ENCODE peak calls at places on chromosomes 6 and 20, in six cellular contexts. V is HFFc6, W is GM23248, T is tibial nerve, U is T-helper 1 cell, G is skeletal muscle cell. A is an unnamed sample.

GRCh38 chr20:58048096-58048702 is 180.3 kb downstream of the ANKRD60 start:
- DNase-seq in V (peak), W (peak), T (no peak), U (no peak), G (peak), A (no peak)

GRCh38 chr6:27679968-27680694 is 207.2 kb upstream of the ZNF184 start:
- DNase-seq in V (no peak), W (no peak), T (no peak), U (no peak), G (no peak), A (no peak)

GRCh38 chr6:44100088-44100550 is 27.1 kb downstream of the MRPL14 start:
- DNase-seq in V (peak), W (peak), T (no peak), U (no peak), G (no peak), A (no peak)

GRCh38 chr6:163243083-163243482 is 171.4 kb upstream of the QKI start:
- DNase-seq in V (no peak), W (no peak), T (no peak), U (no peak), G (no peak), A (no peak)

GRCh38 chr6:119351005-119351394 is 1.4 kb upstream of the MAN1A1 start:
- DNase-seq in V (peak), W (peak), T (no peak), U (no peak), G (no peak), A (no peak)

GRCh38 chr6:85747654-85748053 is 105.0 kb upstream of the SYNCRIP start:
- DNase-seq in V (peak), W (peak), T (no peak), U (no peak), G (peak), A (peak)

GRCh38 chr20:15582146-15582776 is 991.0 kb downstream of the KIF16B start:
- DNase-seq in V (no peak), W (peak), T (no peak), U (no peak), G (peak), A (peak)

GRCh38 chr6:84284428-84285033 is 57.1 kb upstream of the CEP162 start:
- DNase-seq in V (peak), W (peak), T (no peak), U (no peak), G (no peak), A (no peak)

GRCh38 chr6:4380881-4381281 is 245.5 kb upstream of the ECI2 start:
- DNase-seq in V (no peak), W (no peak), T (no peak), U (no peak), G (no peak), A (no peak)

GRCh38 chr6:12798326-12798725 is 81.8 kb downstream of the PHACTR1 start:
- DNase-seq in V (no peak), W (no peak), T (no peak), U (no peak), G (no peak), A (no peak)

GRCh38 chr6:67642582-67642981 is 992.5 kb upstream of the ADGRB3 start:
- DNase-seq in V (no peak), W (no peak), T (no peak), U (no peak), G (no peak), A (no peak)

GRCh38 chr20:61725966-61726365 is 339.7 kb downstream of the TAF4 start:
- DNase-seq in V (no peak), W (no peak), T (no peak), U (no peak), G (no peak), A (no peak)

GRCh38 chr20:54706581-54706980 is 231.2 kb downstream of the DOK5 start:
- DNase-seq in V (no peak), W (no peak), T (no peak), U (no peak), G (no peak), A (no peak)

GRCh38 chr20:47330933-47331708 is 25.4 kb downstream of the ZMYND8 start:
- DNase-seq in V (peak), W (peak), T (no peak), U (no peak), G (peak), A (no peak)

GRCh38 chr20:61487346-61488022 is 235.4 kb downstream of the CDH4 start:
- DNase-seq in V (no peak), W (no peak), T (peak), U (no peak), G (no peak), A (no peak)

GRCh38 chr6:144555078-144555477 is 269.9 kb downstream of the UTRN start:
- DNase-seq in V (no peak), W (no peak), T (no peak), U (no peak), G (no peak), A (no peak)

GRCh38 chr20:59004763-59005522 is 2.1 kb downstream of the CTSZ start:
- DNase-seq in V (no peak), W (no peak), T (peak), U (peak), G (no peak), A (no peak)

GRCh38 chr6:56370591-56371198 is 123.3 kb upstream of the COL21A1 start:
- DNase-seq in V (peak), W (peak), T (peak), U (no peak), G (peak), A (peak)

GRCh38 chr20:14510341-14510740 is 172.9 kb upstream of the FLRT3 start:
- DNase-seq in V (no peak), W (no peak), T (no peak), U (no peak), G (no peak), A (no peak)

GRCh38 chr6:16228709-16229665 is 9.4 kb upstream of the GMPR start:
- DNase-seq in V (no peak), W (peak), T (no peak), U (no peak), G (no peak), A (no peak)

GRCh38 chr6:15242937-15243614 is 2.8 kb upstream of the JARID2 start:
- DNase-seq in V (no peak), W (no peak), T (no peak), U (no peak), G (no peak), A (no peak)

GRCh38 chr20:46134716-46135115 is 16.6 kb downstream of the CD40 start:
- DNase-seq in V (no peak), W (no peak), T (no peak), U (no peak), G (no peak), A (no peak)

GRCh38 chr6:56144538-56145324 is 102.6 kb downstream of the COL21A1 start:
- DNase-seq in V (peak), W (peak), T (no peak), U (no peak), G (peak), A (no peak)

GRCh38 chr6:34233867-34234266 is 2.8 kb upstream of the HMGA1 start:
- DNase-seq in V (no peak), W (no peak), T (no peak), U (no peak), G (no peak), A (no peak)

GRCh38 chr20:38726849-38727601 is 2.7 kb downstream of the SLC32A1 start:
- DNase-seq in V (no peak), W (peak), T (no peak), U (peak), G (no peak), A (no peak)

GRCh38 chr20:38246357-38247165 is 14.0 kb downstream of the KIAA1755 start:
- DNase-seq in V (no peak), W (no peak), T (no peak), U (no peak), G (no peak), A (no peak)

GRCh38 chr20:4069741-4070140 is 54.4 kb upstream of the RNF24 start:
- DNase-seq in V (peak), W (peak), T (no peak), U (no peak), G (no peak), A (no peak)

GRCh38 chr6:150307520-150307919 is 61.3 kb upstream of the IYD start:
- DNase-seq in V (no peak), W (no peak), T (no peak), U (no peak), G (no peak), A (no peak)

GRCh38 chr6:143125896-143126573 is 65.3 kb downstream of the AIG1 start:
- DNase-seq in V (peak), W (no peak), T (no peak), U (no peak), G (no peak), A (no peak)

GRCh38 chr6:155186052-155186658 is 77.7 kb upstream of the CLDN20 start:
- DNase-seq in V (peak), W (peak), T (no peak), U (no peak), G (no peak), A (no peak)

GRCh38 chr20:1619861-1620444 is at the start of gene SIRPB1:
- DNase-seq in V (no peak), W (no peak), T (no peak), U (no peak), G (no peak), A (no peak)

GRCh38 chr20:44038681-44039123 is 124.0 kb downstream of the TOX2 start:
- DNase-seq in V (no peak), W (peak), T (no peak), U (no peak), G (no peak), A (no peak)

GRCh38 chr20:18007534-18008292 is 38.9 kb downstream of the MGME1 start:
- DNase-seq in V (no peak), W (peak), T (no peak), U (no peak), G (no peak), A (no peak)

GRCh38 chr6:15608406-15608805 is 54.4 kb downstream of the DTNBP1 start:
- DNase-seq in V (peak), W (peak), T (no peak), U (no peak), G (peak), A (peak)

GRCh38 chr6:55011034-55011433 is 163.3 kb upstream of the HCRTR2 start:
- DNase-seq in V (no peak), W (no peak), T (no peak), U (no peak), G (no peak), A (no peak)

A was measured in AG04450.